ENCODE peak calls at places on chromosomes 7 and 10, in nine cellular contexts. X, W, A, E, H, C, M, U and Q are unnamed samples.

GRCh38 chr10:116626815-116627214 is 6.1 kb downstream of the PNLIPRP2 start:
- ATAC-seq in M (no peak), U (no peak), H (no peak), E (no peak), W (no peak), X (no peak), A (no peak), C (no peak), Q (no peak)

GRCh38 chr10:116111483-116112095 is 161.4 kb downstream of the GFRA1 start:
- ATAC-seq in E (no peak), C (no peak), U (no peak), A (no peak), M (no peak), H (no peak), W (no peak), X (no peak), Q (no peak)

GRCh38 chr10:124480860-124481259 is 19.2 kb downstream of the LHPP start:
- ATAC-seq in X (no peak), H (no peak), E (no peak), W (no peak), A (no peak), M (no peak), U (no peak), C (no peak), Q (no peak)

GRCh38 chr7:151191544-151191943 is 4.5 kb upstream of the ASB10 start:
- ATAC-seq in E (no peak), H (no peak), A (no peak), U (no peak), C (no peak), W (no peak), M (no peak), X (no peak), Q (no peak)

GRCh38 chr10:132243141-132243540 is 56.4 kb downstream of the DPYSL4 start:
- ATAC-seq in E (no peak), H (no peak), C (no peak), U (no peak), M (no peak), W (no peak), A (no peak), X (no peak), Q (no peak)

GRCh38 chr10:14062528-14063260 is 268.0 kb downstream of the FRMD4A start:
- ATAC-seq in M (no peak), X (no peak), H (no peak), C (no peak), A (no peak), W (no peak), U (no peak), E (no peak), Q (no peak)

GRCh38 chr7:118312966-118313365 is 88.5 kb downstream of the ANKRD7 start:
- ATAC-seq in X (no peak), H (no peak), W (no peak), E (no peak), M (peak), U (no peak), C (no peak), A (no peak), Q (no peak)

GRCh38 chr7:150324366-150324961 is 1.1 kb upstream of the ACTR3C start:
- ATAC-seq in X (no peak), C (no peak), A (no peak), M (no peak), W (no peak), U (no peak), E (peak), H (no peak), Q (no peak)

GRCh38 chr7:205117-206010 is 13.0 kb downstream of the FAM20C start:
- ATAC-seq in U (no peak), M (no peak), E (no peak), H (no peak), X (no peak), W (peak), A (peak), C (no peak), Q (peak)

GRCh38 chr10:77989081-77989724 is 40.1 kb downstream of the POLR3A start:
- ATAC-seq in A (peak), H (no peak), C (peak), E (peak), M (no peak), W (peak), U (no peak), X (no peak), Q (no peak)

GRCh38 chr7:2860627-2861133 is 16.6 kb upstream of the GNA12 start:
- ATAC-seq in X (no peak), C (peak), U (no peak), M (no peak), W (no peak), A (no peak), H (no peak), E (no peak), Q (no peak)

GRCh38 chr7:587769-588168 is 68.1 kb upstream of the PDGFA start:
- ATAC-seq in W (peak), H (no peak), A (peak), X (no peak), M (no peak), E (peak), U (no peak), C (no peak), Q (no peak)